ENCODE peak calls at places on chromosomes 7 and 10, in seven cellular contexts. One of them, this sample, is unnamed.

GRCh38 chr7:83161851-83162401 is 758 bp downstream of the PCLO start:
- DNase-seq in stimulated activated CD4-positive, alpha-beta T cell treated with anti-CD3 and anti-CD28 coated beads, TNF-alpha, amount 100 ng/mL, for 24 hours: no peak
- DNase-seq in colonic mucosa: no peak
- DNase-seq in HFF-Myc: no peak
- DNase-seq in KG1: no peak
- DNase-seq in activated CD8-positive, alpha-beta memory T cell treated with anti-CD3 and anti-CD28 coated beads for 48 hours: no peak
- DNase-seq in smooth muscle cell of the brain vasculature: no peak
- DNase-seq in this sample: no peak

GRCh38 chr10:69093933-69094332 is 6.0 kb downstream of the SRGN start:
- DNase-seq in stimulated activated CD4-positive, alpha-beta T cell treated with anti-CD3 and anti-CD28 coated beads, TNF-alpha, amount 100 ng/mL, for 24 hours: no peak
- DNase-seq in colonic mucosa: no peak
- DNase-seq in HFF-Myc: no peak
- DNase-seq in KG1: no peak
- DNase-seq in activated CD8-positive, alpha-beta memory T cell treated with anti-CD3 and anti-CD28 coated beads for 48 hours: no peak
- DNase-seq in smooth muscle cell of the brain vasculature: no peak
- DNase-seq in this sample: no peak

GRCh38 chr10:119537953-119538630 is 4.4 kb downstream of the RGS10 start:
- DNase-seq in stimulated activated CD4-positive, alpha-beta T cell treated with anti-CD3 and anti-CD28 coated beads, TNF-alpha, amount 100 ng/mL, for 24 hours: no peak
- DNase-seq in colonic mucosa: no peak
- DNase-seq in HFF-Myc: no peak
- DNase-seq in KG1: no peak
- DNase-seq in activated CD8-positive, alpha-beta memory T cell treated with anti-CD3 and anti-CD28 coated beads for 48 hours: no peak
- DNase-seq in smooth muscle cell of the brain vasculature: no peak
- DNase-seq in this sample: no peak

GRCh38 chr7:64876792-64877713 is 26.0 kb upstream of the ZNF273 start:
- DNase-seq in stimulated activated CD4-positive, alpha-beta T cell treated with anti-CD3 and anti-CD28 coated beads, TNF-alpha, amount 100 ng/mL, for 24 hours: peak
- DNase-seq in colonic mucosa: peak
- DNase-seq in HFF-Myc: no peak
- DNase-seq in KG1: peak
- DNase-seq in activated CD8-positive, alpha-beta memory T cell treated with anti-CD3 and anti-CD28 coated beads for 48 hours: peak
- DNase-seq in smooth muscle cell of the brain vasculature: no peak
- DNase-seq in this sample: no peak

GRCh38 chr10:34187201-34187600 is 627.9 kb downstream of the PARD3 start:
- DNase-seq in stimulated activated CD4-positive, alpha-beta T cell treated with anti-CD3 and anti-CD28 coated beads, TNF-alpha, amount 100 ng/mL, for 24 hours: no peak
- DNase-seq in colonic mucosa: no peak
- DNase-seq in HFF-Myc: no peak
- DNase-seq in KG1: no peak
- DNase-seq in activated CD8-positive, alpha-beta memory T cell treated with anti-CD3 and anti-CD28 coated beads for 48 hours: no peak
- DNase-seq in smooth muscle cell of the brain vasculature: no peak
- DNase-seq in this sample: no peak

GRCh38 chr7:51428226-51428887 is 111.7 kb upstream of the COBL start:
- DNase-seq in stimulated activated CD4-positive, alpha-beta T cell treated with anti-CD3 and anti-CD28 coated beads, TNF-alpha, amount 100 ng/mL, for 24 hours: no peak
- DNase-seq in colonic mucosa: no peak
- DNase-seq in HFF-Myc: no peak
- DNase-seq in KG1: no peak
- DNase-seq in activated CD8-positive, alpha-beta memory T cell treated with anti-CD3 and anti-CD28 coated beads for 48 hours: no peak
- DNase-seq in smooth muscle cell of the brain vasculature: no peak
- DNase-seq in this sample: no peak

GRCh38 chr10:132665946-132666732 is 119.8 kb downstream of the NKX6-2 start:
- DNase-seq in stimulated activated CD4-positive, alpha-beta T cell treated with anti-CD3 and anti-CD28 coated beads, TNF-alpha, amount 100 ng/mL, for 24 hours: no peak
- DNase-seq in colonic mucosa: no peak
- DNase-seq in HFF-Myc: peak
- DNase-seq in KG1: peak
- DNase-seq in activated CD8-positive, alpha-beta memory T cell treated with anti-CD3 and anti-CD28 coated beads for 48 hours: no peak
- DNase-seq in smooth muscle cell of the brain vasculature: no peak
- DNase-seq in this sample: peak

GRCh38 chr7:111647881-111648280 is 85.6 kb upstream of the IMMP2L start:
- DNase-seq in stimulated activated CD4-positive, alpha-beta T cell treated with anti-CD3 and anti-CD28 coated beads, TNF-alpha, amount 100 ng/mL, for 24 hours: no peak
- DNase-seq in colonic mucosa: no peak
- DNase-seq in HFF-Myc: peak
- DNase-seq in KG1: no peak
- DNase-seq in activated CD8-positive, alpha-beta memory T cell treated with anti-CD3 and anti-CD28 coated beads for 48 hours: no peak
- DNase-seq in smooth muscle cell of the brain vasculature: no peak
- DNase-seq in this sample: no peak

GRCh38 chr7:99203092-99203491 is 4.8 kb downstream of the KPNA7 start:
- DNase-seq in stimulated activated CD4-positive, alpha-beta T cell treated with anti-CD3 and anti-CD28 coated beads, TNF-alpha, amount 100 ng/mL, for 24 hours: no peak
- DNase-seq in colonic mucosa: no peak
- DNase-seq in HFF-Myc: no peak
- DNase-seq in KG1: no peak
- DNase-seq in activated CD8-positive, alpha-beta memory T cell treated with anti-CD3 and anti-CD28 coated beads for 48 hours: no peak
- DNase-seq in smooth muscle cell of the brain vasculature: no peak
- DNase-seq in this sample: no peak

GRCh38 chr10:30637881-30638467 is 8.4 kb upstream of the LYZL2 start:
- DNase-seq in stimulated activated CD4-positive, alpha-beta T cell treated with anti-CD3 and anti-CD28 coated beads, TNF-alpha, amount 100 ng/mL, for 24 hours: no peak
- DNase-seq in colonic mucosa: no peak
- DNase-seq in HFF-Myc: peak
- DNase-seq in KG1: no peak
- DNase-seq in activated CD8-positive, alpha-beta memory T cell treated with anti-CD3 and anti-CD28 coated beads for 48 hours: no peak
- DNase-seq in smooth muscle cell of the brain vasculature: peak
- DNase-seq in this sample: no peak

GRCh38 chr7:134737561-134738353 is 41.7 kb upstream of the CALD1 start:
- DNase-seq in stimulated activated CD4-positive, alpha-beta T cell treated with anti-CD3 and anti-CD28 coated beads, TNF-alpha, amount 100 ng/mL, for 24 hours: no peak
- DNase-seq in colonic mucosa: no peak
- DNase-seq in HFF-Myc: no peak
- DNase-seq in KG1: no peak
- DNase-seq in activated CD8-positive, alpha-beta memory T cell treated with anti-CD3 and anti-CD28 coated beads for 48 hours: no peak
- DNase-seq in smooth muscle cell of the brain vasculature: no peak
- DNase-seq in this sample: no peak

GRCh38 chr7:140542226-140542625 is 62.9 kb upstream of the MKRN1 start:
- DNase-seq in stimulated activated CD4-positive, alpha-beta T cell treated with anti-CD3 and anti-CD28 coated beads, TNF-alpha, amount 100 ng/mL, for 24 hours: no peak
- DNase-seq in colonic mucosa: no peak
- DNase-seq in HFF-Myc: no peak
- DNase-seq in KG1: no peak
- DNase-seq in activated CD8-positive, alpha-beta memory T cell treated with anti-CD3 and anti-CD28 coated beads for 48 hours: no peak
- DNase-seq in smooth muscle cell of the brain vasculature: peak
- DNase-seq in this sample: no peak

GRCh38 chr7:122137291-122138077 is 6.6 kb downstream of the AASS start:
- DNase-seq in stimulated activated CD4-positive, alpha-beta T cell treated with anti-CD3 and anti-CD28 coated beads, TNF-alpha, amount 100 ng/mL, for 24 hours: no peak
- DNase-seq in colonic mucosa: no peak
- DNase-seq in HFF-Myc: peak
- DNase-seq in KG1: no peak
- DNase-seq in activated CD8-positive, alpha-beta memory T cell treated with anti-CD3 and anti-CD28 coated beads for 48 hours: no peak
- DNase-seq in smooth muscle cell of the brain vasculature: no peak
- DNase-seq in this sample: no peak

GRCh38 chr7:73856941-73857340 is 4.0 kb upstream of the TMEM270 start:
- DNase-seq in stimulated activated CD4-positive, alpha-beta T cell treated with anti-CD3 and anti-CD28 coated beads, TNF-alpha, amount 100 ng/mL, for 24 hours: no peak
- DNase-seq in colonic mucosa: no peak
- DNase-seq in HFF-Myc: no peak
- DNase-seq in KG1: no peak
- DNase-seq in activated CD8-positive, alpha-beta memory T cell treated with anti-CD3 and anti-CD28 coated beads for 48 hours: no peak
- DNase-seq in smooth muscle cell of the brain vasculature: no peak
- DNase-seq in this sample: no peak

GRCh38 chr10:49817845-49818244 is 55.7 kb upstream of the OGDHL start:
- DNase-seq in stimulated activated CD4-positive, alpha-beta T cell treated with anti-CD3 and anti-CD28 coated beads, TNF-alpha, amount 100 ng/mL, for 24 hours: no peak
- DNase-seq in colonic mucosa: no peak
- DNase-seq in HFF-Myc: no peak
- DNase-seq in KG1: no peak
- DNase-seq in activated CD8-positive, alpha-beta memory T cell treated with anti-CD3 and anti-CD28 coated beads for 48 hours: no peak
- DNase-seq in smooth muscle cell of the brain vasculature: no peak
- DNase-seq in this sample: peak

GRCh38 chr7:143217806-143218205 is 4.0 kb upstream of the TAS2R40 start:
- DNase-seq in stimulated activated CD4-positive, alpha-beta T cell treated with anti-CD3 and anti-CD28 coated beads, TNF-alpha, amount 100 ng/mL, for 24 hours: no peak
- DNase-seq in colonic mucosa: no peak
- DNase-seq in HFF-Myc: no peak
- DNase-seq in KG1: no peak
- DNase-seq in activated CD8-positive, alpha-beta memory T cell treated with anti-CD3 and anti-CD28 coated beads for 48 hours: no peak
- DNase-seq in smooth muscle cell of the brain vasculature: no peak
- DNase-seq in this sample: no peak

GRCh38 chr10:119401671-119402395 is 140.7 kb downstream of the RGS10 start:
- DNase-seq in stimulated activated CD4-positive, alpha-beta T cell treated with anti-CD3 and anti-CD28 coated beads, TNF-alpha, amount 100 ng/mL, for 24 hours: no peak
- DNase-seq in colonic mucosa: peak
- DNase-seq in HFF-Myc: peak
- DNase-seq in KG1: no peak
- DNase-seq in activated CD8-positive, alpha-beta memory T cell treated with anti-CD3 and anti-CD28 coated beads for 48 hours: no peak
- DNase-seq in smooth muscle cell of the brain vasculature: peak
- DNase-seq in this sample: peak

GRCh38 chr10:75145590-75145989 is 34.1 kb downstream of the SAMD8 start:
- DNase-seq in stimulated activated CD4-positive, alpha-beta T cell treated with anti-CD3 and anti-CD28 coated beads, TNF-alpha, amount 100 ng/mL, for 24 hours: no peak
- DNase-seq in colonic mucosa: no peak
- DNase-seq in HFF-Myc: no peak
- DNase-seq in KG1: no peak
- DNase-seq in activated CD8-positive, alpha-beta memory T cell treated with anti-CD3 and anti-CD28 coated beads for 48 hours: no peak
- DNase-seq in smooth muscle cell of the brain vasculature: no peak
- DNase-seq in this sample: no peak

GRCh38 chr7:105830405-105831218 is 45.8 kb downstream of the ATXN7L1 start:
- DNase-seq in stimulated activated CD4-positive, alpha-beta T cell treated with anti-CD3 and anti-CD28 coated beads, TNF-alpha, amount 100 ng/mL, for 24 hours: no peak
- DNase-seq in colonic mucosa: no peak
- DNase-seq in HFF-Myc: peak
- DNase-seq in KG1: no peak
- DNase-seq in activated CD8-positive, alpha-beta memory T cell treated with anti-CD3 and anti-CD28 coated beads for 48 hours: no peak
- DNase-seq in smooth muscle cell of the brain vasculature: peak
- DNase-seq in this sample: peak